ENCODE peak calls at places on chromosome 21, in six cellular contexts. One of them, this sample, is unnamed.
A peak's percentile ranks its signal among the peaks of the same experiment; 100 is the strongest.

GRCh38 chr21:38170705-38171682 is 85.8 kb upstream of the KCNJ15 start:
- DNase-seq in stimulated activated CD8-positive, alpha-beta memory T cell treated with anti-CD3 and anti-CD28 coated beads, Interleukin-7, amount 100 ng/mL, for 1 hour: no peak
- DNase-seq in fibroblast of lung: peak; percentile 45
- DNase-seq in stomach: peak; percentile 45
- DNase-seq in lower lobe of right lung: no peak
- DNase-seq in AG20443: peak; percentile 30
- DNase-seq in this sample: no peak

GRCh38 chr21:43712268-43712942 is 6.5 kb upstream of the PDXK start:
- DNase-seq in AG20443: peak; percentile 69
- DNase-seq in stimulated activated CD8-positive, alpha-beta memory T cell treated with anti-CD3 and anti-CD28 coated beads, Interleukin-7, amount 100 ng/mL, for 1 hour: no peak
- DNase-seq in lower lobe of right lung: peak; percentile 89
- DNase-seq in stomach: peak; percentile 84
- DNase-seq in fibroblast of lung: peak; percentile 84
- DNase-seq in this sample: no peak

GRCh38 chr21:36323032-36323431 is 3.0 kb downstream of the MORC3 start:
- DNase-seq in stimulated activated CD8-positive, alpha-beta memory T cell treated with anti-CD3 and anti-CD28 coated beads, Interleukin-7, amount 100 ng/mL, for 1 hour: no peak
- DNase-seq in stomach: no peak
- DNase-seq in fibroblast of lung: no peak
- DNase-seq in lower lobe of right lung: no peak
- DNase-seq in AG20443: peak; percentile 23
- DNase-seq in this sample: no peak

GRCh38 chr21:44760376-44760775 is 41.2 kb downstream of the UBE2G2 start:
- DNase-seq in fibroblast of lung: no peak
- DNase-seq in stimulated activated CD8-positive, alpha-beta memory T cell treated with anti-CD3 and anti-CD28 coated beads, Interleukin-7, amount 100 ng/mL, for 1 hour: no peak
- DNase-seq in stomach: peak; percentile 9
- DNase-seq in lower lobe of right lung: no peak
- DNase-seq in AG20443: no peak
- DNase-seq in this sample: no peak

GRCh38 chr21:38821959-38822682 is 16.4 kb downstream of the ETS2 start:
- DNase-seq in fibroblast of lung: no peak
- DNase-seq in stimulated activated CD8-positive, alpha-beta memory T cell treated with anti-CD3 and anti-CD28 coated beads, Interleukin-7, amount 100 ng/mL, for 1 hour: no peak
- DNase-seq in lower lobe of right lung: no peak
- DNase-seq in stomach: no peak
- DNase-seq in AG20443: no peak
- DNase-seq in this sample: no peak

GRCh38 chr21:33289199-33289819 is 23.1 kb downstream of the IL10RB start:
- DNase-seq in AG20443: peak; percentile 31
- DNase-seq in lower lobe of right lung: no peak
- DNase-seq in stimulated activated CD8-positive, alpha-beta memory T cell treated with anti-CD3 and anti-CD28 coated beads, Interleukin-7, amount 100 ng/mL, for 1 hour: no peak
- DNase-seq in fibroblast of lung: peak; percentile 91
- DNase-seq in stomach: no peak
- DNase-seq in this sample: no peak

GRCh38 chr21:21051109-21052055 is 53.2 kb downstream of the NCAM2 start:
- DNase-seq in lower lobe of right lung: no peak
- DNase-seq in AG20443: no peak
- DNase-seq in stomach: no peak
- DNase-seq in fibroblast of lung: no peak
- DNase-seq in stimulated activated CD8-positive, alpha-beta memory T cell treated with anti-CD3 and anti-CD28 coated beads, Interleukin-7, amount 100 ng/mL, for 1 hour: no peak
- DNase-seq in this sample: no peak

GRCh38 chr21:42598159-42598735 is 55.2 kb upstream of the PDE9A start:
- DNase-seq in stimulated activated CD8-positive, alpha-beta memory T cell treated with anti-CD3 and anti-CD28 coated beads, Interleukin-7, amount 100 ng/mL, for 1 hour: no peak
- DNase-seq in lower lobe of right lung: no peak
- DNase-seq in fibroblast of lung: no peak
- DNase-seq in AG20443: no peak
- DNase-seq in stomach: no peak
- DNase-seq in this sample: no peak

GRCh38 chr21:24829397-24829796 is 777.9 kb downstream of the MRPL39 start:
- DNase-seq in AG20443: no peak
- DNase-seq in stomach: no peak
- DNase-seq in lower lobe of right lung: no peak
- DNase-seq in fibroblast of lung: no peak
- DNase-seq in stimulated activated CD8-positive, alpha-beta memory T cell treated with anti-CD3 and anti-CD28 coated beads, Interleukin-7, amount 100 ng/mL, for 1 hour: no peak
- DNase-seq in this sample: no peak

GRCh38 chr21:46572850-46573249 is 32.0 kb downstream of the S100B start:
- DNase-seq in stomach: no peak
- DNase-seq in fibroblast of lung: no peak
- DNase-seq in AG20443: no peak
- DNase-seq in lower lobe of right lung: no peak
- DNase-seq in stimulated activated CD8-positive, alpha-beta memory T cell treated with anti-CD3 and anti-CD28 coated beads, Interleukin-7, amount 100 ng/mL, for 1 hour: no peak
- DNase-seq in this sample: no peak